ENCODE peak calls at places on chromosomes 3 and 15, in nine cellular contexts. N is HL-60, C is lung, R is pancreas, T is tibial artery, Q is cardiac muscle cell, B is RWPE1, J is GM20000, K is hepatocyte. W is an unnamed sample.

GRCh38 chr3:14200276-14200675 is 21.7 kb downstream of the LSM3 start:
- DNase-seq in T (no peak), N (no peak), J (no peak), R (no peak), B (no peak), C (no peak), Q (no peak), K (no peak), W (no peak)

GRCh38 chr3:179713643-179714090 is 60.8 kb downstream of the USP13 start:
- DNase-seq in Q (no peak), T (no peak), B (no peak), K (no peak), C (no peak), J (no peak), N (no peak), R (no peak), W (no peak)

GRCh38 chr15:96409231-96410138 is 79.0 kb downstream of the NR2F2 start:
- DNase-seq in T (no peak), R (no peak), N (no peak), K (peak; percentile 37), B (no peak), Q (peak; percentile 6), C (no peak), J (peak; percentile 26), W (no peak)

GRCh38 chr3:64987731-64988130 is 299.9 kb upstream of the ADAMTS9 start:
- DNase-seq in K (no peak), R (no peak), C (no peak), N (no peak), T (no peak), Q (no peak), B (no peak), J (no peak), W (no peak)

GRCh38 chr3:42063886-42064285 is 27.3 kb upstream of the TRAK1 start:
- DNase-seq in N (no peak), J (no peak), R (no peak), B (peak; percentile 51), C (no peak), K (no peak), T (no peak), Q (peak; percentile 70), W (no peak)

GRCh38 chr3:27114684-27115083 is 254.5 kb downstream of the NEK10 start:
- DNase-seq in N (no peak), R (no peak), T (no peak), B (peak; percentile 1), K (no peak), Q (no peak), C (no peak), J (no peak), W (no peak)

GRCh38 chr3:104069114-104069513 is 1297.6 kb upstream of the ALCAM start:
- DNase-seq in Q (no peak), R (no peak), C (no peak), T (no peak), B (peak; percentile 4), N (no peak), J (no peak), K (no peak), W (no peak)

GRCh38 chr3:142947352-142947751 is 16.1 kb downstream of the PAQR9 start:
- DNase-seq in B (no peak), C (no peak), Q (no peak), J (no peak), K (no peak), T (no peak), R (no peak), N (no peak), W (no peak)

GRCh38 chr3:81218023-81218422 is 543.4 kb downstream of the GBE1 start:
- DNase-seq in B (no peak), J (no peak), Q (peak; percentile 55), R (no peak), T (no peak), C (no peak), N (no peak), K (peak; percentile 44), W (no peak)

DNA sequence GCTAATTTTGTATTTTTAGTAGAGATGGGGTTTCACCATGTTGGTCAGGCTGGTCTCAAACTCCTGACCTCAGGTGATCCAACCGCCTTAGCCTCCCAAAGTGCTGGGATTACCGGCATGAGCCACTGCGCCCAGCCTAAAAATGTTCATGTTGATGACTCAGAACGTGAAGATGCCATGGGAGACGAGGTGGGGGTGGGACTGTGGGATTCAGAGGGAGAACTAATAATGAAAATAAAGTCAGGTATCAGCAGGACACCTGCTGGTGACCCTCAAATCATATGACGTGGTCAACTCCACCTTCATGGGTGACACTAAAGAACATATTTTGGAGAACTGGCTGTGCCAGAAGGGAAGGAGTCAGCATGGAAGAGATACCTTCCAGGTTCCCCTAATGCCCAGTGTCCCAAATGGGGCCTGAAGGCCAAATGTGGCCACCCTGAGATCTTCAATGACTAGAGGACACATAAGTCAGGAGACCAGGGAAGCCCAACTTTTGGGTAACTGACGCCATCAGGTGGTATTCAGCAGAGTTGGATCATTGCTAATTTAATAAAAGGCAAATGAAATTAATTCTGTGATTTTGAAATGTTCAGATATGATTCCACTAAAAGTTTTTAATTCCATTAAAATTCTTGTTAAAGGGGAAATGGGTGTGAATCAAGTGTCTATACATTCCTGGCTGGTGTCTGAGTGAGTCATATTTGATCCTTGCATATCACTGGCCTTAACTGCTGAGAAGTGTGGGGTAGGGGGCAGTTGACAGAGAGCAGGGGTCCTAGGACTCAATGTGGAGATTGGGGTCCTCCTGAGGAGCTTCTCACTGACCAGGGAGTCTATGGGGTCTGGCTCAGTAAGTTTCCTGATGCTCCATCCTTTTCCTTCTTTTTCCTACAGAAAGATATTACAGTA is 88.6 kb upstream of the GSK3B start:
- DNase-seq in C (peak; percentile 29), R (no peak), Q (peak; percentile 71), T (no peak), K (no peak), B (peak; percentile 59), J (peak; percentile 36), N (peak; percentile 14), W (no peak)
- TF ChIP-seq CTCF in C (no peak), R (no peak), Q (peak; percentile 47), T (no peak), K (peak; percentile 33), B (no peak), J (no peak), N (no peak), W (no peak)

DNA sequence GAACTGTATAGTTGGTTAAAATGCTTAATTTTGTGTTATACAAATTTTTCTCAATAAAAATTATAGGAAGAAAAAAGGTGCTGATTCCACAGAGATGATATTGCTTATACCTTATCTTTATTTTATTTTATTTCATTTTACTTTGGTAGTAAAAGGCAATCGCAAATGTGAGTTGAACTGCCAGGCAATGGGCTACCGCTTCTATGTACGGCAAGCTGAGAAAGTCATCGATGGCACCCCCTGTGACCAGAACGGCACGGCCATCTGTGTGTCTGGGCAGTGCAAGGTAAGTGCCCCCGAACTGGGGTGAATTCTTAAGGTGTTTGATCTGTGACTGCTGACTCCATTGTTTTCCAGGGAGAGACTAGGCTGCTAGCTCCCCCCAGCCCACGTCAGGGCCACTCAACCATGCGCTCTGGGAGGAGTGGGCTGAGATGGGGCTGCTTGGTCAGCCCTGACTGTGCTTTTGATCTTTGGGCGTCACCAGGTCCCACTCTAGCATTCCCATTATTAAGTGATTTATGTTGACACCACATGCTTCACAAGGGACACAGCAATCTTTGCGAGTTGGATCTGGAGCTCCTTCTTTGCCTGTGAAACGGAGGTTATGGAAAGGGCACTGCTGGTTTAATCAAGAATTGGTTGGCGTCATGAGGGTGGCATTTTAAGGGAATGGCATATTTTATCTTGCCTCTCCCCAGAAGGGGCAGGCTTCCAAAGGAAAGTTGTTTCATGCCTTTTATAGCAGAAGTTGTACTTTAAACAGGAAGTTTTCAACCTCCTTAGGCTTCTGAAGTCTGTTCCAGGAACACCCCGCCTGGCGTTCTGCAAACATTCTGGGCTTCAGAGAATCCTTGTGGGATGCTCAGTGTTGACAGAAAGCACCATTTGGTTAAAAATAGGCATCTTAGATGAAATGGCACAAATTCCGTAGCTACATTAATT is 296.5 kb downstream of the THSD4 start:
- DNase-seq in K (peak; percentile 38), T (peak; percentile 71), C (peak; percentile 78), N (no peak), B (no peak), R (no peak), Q (peak; percentile 42), J (no peak), W (no peak)
- TF ChIP-seq CTCF in K (no peak), T (peak; percentile 24), C (no peak), N (no peak), B (no peak), R (no peak), Q (no peak), J (no peak), W (no peak)

DNA sequence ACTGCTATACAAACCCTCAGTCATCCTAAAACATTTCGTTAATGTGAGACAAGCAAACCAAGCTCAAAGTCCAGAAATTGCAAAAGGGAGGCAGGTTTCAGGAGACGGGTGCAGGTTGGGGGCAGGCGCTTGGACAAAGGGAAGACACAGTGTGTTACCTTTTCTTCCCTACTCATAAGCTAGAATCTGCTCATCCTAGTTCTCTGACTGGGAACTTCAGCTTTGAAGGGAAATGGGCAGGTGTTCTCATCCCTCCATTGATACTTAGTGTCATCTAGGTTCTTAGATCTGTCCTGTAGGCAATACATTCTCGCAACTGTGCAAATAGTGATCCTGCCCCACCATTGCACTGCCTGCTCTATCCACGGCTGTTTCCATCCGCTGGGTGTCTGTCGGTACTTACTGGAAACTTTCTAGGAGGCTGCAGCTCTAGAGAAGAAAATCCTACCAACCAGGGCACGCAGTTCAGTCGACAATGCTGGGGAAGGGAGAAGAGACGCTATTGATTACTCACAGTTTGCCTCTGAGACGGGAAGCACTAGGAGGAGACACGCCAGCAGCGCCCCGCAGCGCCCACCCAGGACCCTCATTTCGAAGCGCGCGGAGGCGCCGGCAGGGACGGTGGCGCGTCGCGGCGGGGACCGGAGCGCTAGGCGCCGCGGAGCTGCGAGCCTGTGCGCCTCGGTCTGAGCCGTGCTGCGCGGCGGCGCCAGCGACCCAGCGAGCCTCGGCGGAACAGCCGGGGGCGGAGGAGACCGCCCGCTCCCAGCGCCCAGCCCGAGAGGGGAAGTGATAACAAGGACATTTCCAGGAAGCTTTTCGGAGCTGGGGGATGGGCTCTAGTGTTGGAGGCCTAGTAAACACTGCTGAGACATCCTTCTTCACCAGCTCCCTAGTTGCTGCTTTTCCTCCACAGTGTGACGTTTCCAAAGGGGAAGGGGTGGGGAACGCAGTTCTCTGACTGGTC is at the start of gene PROS1:
- DNase-seq in K (peak; percentile 94), B (peak; percentile 42), Q (peak; percentile 96), T (peak; percentile 89), R (peak; percentile 76), C (peak; percentile 84), N (peak; percentile 70), J (peak; percentile 70), W (peak; percentile 38)
- TF ChIP-seq CTCF in K (peak; percentile 17), B (no peak), Q (no peak), T (no peak), R (no peak), C (no peak), N (no peak), J (no peak), W (no peak)

GRCh38 chr3:44375450-44375849 is 36.9 kb downstream of the TCAIM start:
- DNase-seq in R (no peak), C (no peak), N (no peak), J (no peak), K (no peak), B (no peak), T (no peak), Q (no peak), W (no peak)
- TF ChIP-seq CTCF in R (no peak), C (no peak), N (no peak), J (no peak), K (no peak), B (no peak), T (no peak), Q (no peak), W (no peak)

W was measured in activated B cell treated with CpG ODN at 0.5 μM for 24 hours.